ENCODE peak calls at places on chromosomes 4 and X, in five cellular contexts. J is upper lobe of left lung, C is fibroblast of mammary gland, W is heart left ventricle, P is RWPE1. V is an unnamed sample.

GRCh38 chr4:84158670-84159069 is 340.4 kb downstream of the NKX6-1 start:
- DNase-seq in J (no peak), P (no peak), W (no peak), C (no peak), V (no peak)

GRCh38 chr4:120869511-120870278 is 52.8 kb downstream of the PRDM5 start:
- DNase-seq in W (no peak), J (no peak), P (no peak), C (peak; percentile 31), V (no peak)

GRCh38 chrX:47297874-47298273 is 65.1 kb downstream of the USP11 start:
- DNase-seq in P (peak; percentile 12), W (no peak), C (no peak), J (no peak), V (no peak)

GRCh38 chr4:10524196-10524833 is 67.1 kb upstream of the ZNF518B start:
- DNase-seq in W (no peak), P (no peak), J (no peak), C (no peak), V (no peak)

GRCh38 chrX:40772290-40772689 is 36.9 kb upstream of the MED14 start:
- DNase-seq in P (peak; percentile 34), J (no peak), W (no peak), C (peak; percentile 88), V (no peak)

GRCh38 chr4:102665527-102665926 is 95.2 kb downstream of the MANBA start:
- DNase-seq in W (no peak), J (no peak), C (peak; percentile 10), P (peak; percentile 82), V (no peak)

GRCh38 chr4:90099795-90100194 is 27.4 kb upstream of the CCSER1 start:
- DNase-seq in P (peak; percentile 29), J (no peak), C (peak; percentile 13), W (no peak), V (no peak)

GRCh38 chrX:21926116-21926515 is 14.4 kb upstream of the SMS start:
- DNase-seq in W (no peak), P (no peak), C (peak; percentile 48), J (no peak), V (no peak)

GRCh38 chrX:17930850-17931249 is 69.8 kb upstream of the RAI2 start:
- DNase-seq in W (no peak), C (no peak), P (no peak), J (no peak), V (no peak)

GRCh38 chrX:13179100-13179499 is 134.7 kb upstream of the FAM9C start:
- DNase-seq in P (peak; percentile 8), J (no peak), W (no peak), C (peak; percentile 30), V (no peak)

GRCh38 chr4:109332926-109333464 is 30.5 kb upstream of the COL25A1 start:
- DNase-seq in J (no peak), P (no peak), W (no peak), C (peak; percentile 3), V (no peak)

GRCh38 chr4:87108142-87108546 is 112.3 kb downstream of the KLHL8 start:
- DNase-seq in P (peak; percentile 67), C (peak; percentile 95), W (peak; percentile 59), J (no peak), V (no peak)

GRCh38 chr4:154084864-154085263 is 296.0 kb upstream of the SFRP2 start:
- DNase-seq in C (peak; percentile 76), J (no peak), W (no peak), P (peak; percentile 50), V (no peak)

GRCh38 chrX:13473666-13474516 is 95.5 kb upstream of the EGFL6 start:
- DNase-seq in C (peak; percentile 63), P (no peak), J (no peak), W (no peak), V (no peak)

GRCh38 chrX:39896951-39897740 is 200.6 kb downstream of the BCOR start:
- DNase-seq in P (peak; percentile 71), W (no peak), J (no peak), C (peak; percentile 24), V (no peak)

GRCh38 chr4:133379681-133380438 is 230.8 kb downstream of the PCDH10 start:
- DNase-seq in W (peak; percentile 46), J (peak; percentile 15), P (no peak), C (no peak), V (no peak)

GRCh38 chr4:44448548-44449443 is at the start of gene KCTD8:
- DNase-seq in C (peak; percentile 61), P (peak; percentile 82), W (peak; percentile 87), J (peak; percentile 93), V (peak; percentile 87)

GRCh38 chrX:129606918-129607317 is 47.8 kb downstream of the APLN start:
- DNase-seq in J (no peak), P (peak; percentile 54), W (no peak), C (peak; percentile 54), V (no peak)

GRCh38 chrX:133254666-133255065 is 36.5 kb upstream of the TFDP3 start:
- DNase-seq in C (peak; percentile 23), P (peak; percentile 13), W (no peak), J (no peak), V (no peak)

GRCh38 chr4:25095756-25096552 is 64.3 kb downstream of the SEPSECS start:
- DNase-seq in P (no peak), C (no peak), W (no peak), J (peak; percentile 49), V (no peak)

GRCh38 chr4:73705056-73705432 is 35.3 kb upstream of the CXCL8 start:
- DNase-seq in W (no peak), J (no peak), C (peak; percentile 89), P (peak; percentile 30), V (no peak)

GRCh38 chr4:183876268-183876934 is 28.7 kb upstream of the STOX2 start:
- DNase-seq in C (peak; percentile 87), P (peak; percentile 55), W (peak; percentile 91), J (peak; percentile 68), V (no peak)

GRCh38 chrX:145751943-145752342 is 65.7 kb upstream of the SLITRK2 start:
- DNase-seq in C (peak; percentile 87), W (no peak), J (no peak), P (no peak), V (no peak)

GRCh38 chr4:38326499-38326898 is 337.5 kb upstream of the KLF3 start:
- DNase-seq in P (no peak), C (no peak), J (no peak), W (no peak), V (no peak)

GRCh38 chr4:823093-823760 is 2.7 kb downstream of the CPLX1 start:
- DNase-seq in W (no peak), J (no peak), P (no peak), C (no peak), V (no peak)

DNA sequence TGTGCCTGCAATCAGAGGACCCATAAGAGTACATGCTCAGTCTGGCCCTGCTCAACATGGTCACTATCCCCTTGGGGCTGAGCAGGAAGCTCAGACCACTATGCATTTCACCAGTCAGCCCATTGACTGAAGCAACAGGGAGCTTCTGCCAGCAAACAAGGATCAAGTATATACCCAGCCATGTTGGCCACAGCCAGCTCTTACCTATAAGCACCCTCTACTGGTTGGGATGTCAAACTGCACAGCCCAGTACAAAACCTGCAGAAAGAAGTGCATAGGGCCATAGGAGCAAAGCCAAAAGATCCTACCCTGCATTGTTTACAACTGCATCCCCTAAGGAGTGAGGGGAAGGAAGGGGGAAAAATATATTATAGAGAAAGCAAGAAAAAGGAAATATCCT is 214.4 kb upstream of the CPEB2 start:
- DNase-seq in C (peak; percentile 31), J (no peak), W (no peak), P (no peak), V (no peak)
- TF ChIP-seq CTCF in C (peak; percentile 53), J (no peak), W (no peak), P (no peak), V (peak; percentile 35)

DNA sequence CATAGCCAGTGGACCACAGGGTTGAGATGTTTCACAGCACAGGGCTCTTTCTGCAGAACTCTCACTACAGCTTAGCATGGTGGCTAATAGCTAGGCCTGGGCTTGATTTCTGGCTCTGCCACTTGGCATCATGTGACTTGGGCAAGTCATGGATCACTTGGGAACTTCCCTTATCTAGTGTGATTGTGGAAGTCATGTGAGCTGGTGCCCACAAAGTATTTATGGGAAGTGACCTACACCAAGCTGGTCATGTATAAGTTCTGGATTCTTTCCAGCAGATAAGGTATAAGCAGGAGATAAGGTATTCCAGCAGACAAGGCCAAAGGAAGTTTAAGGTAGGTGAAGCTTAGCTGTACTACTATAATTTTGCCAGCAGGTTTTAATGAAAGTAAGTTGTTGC is 61.0 kb downstream of the REELD1 start:
- DNase-seq in W (no peak), J (no peak), C (no peak), P (no peak), V (no peak)
- TF ChIP-seq CTCF in W (no peak), J (no peak), C (no peak), P (no peak), V (no peak)

DNA sequence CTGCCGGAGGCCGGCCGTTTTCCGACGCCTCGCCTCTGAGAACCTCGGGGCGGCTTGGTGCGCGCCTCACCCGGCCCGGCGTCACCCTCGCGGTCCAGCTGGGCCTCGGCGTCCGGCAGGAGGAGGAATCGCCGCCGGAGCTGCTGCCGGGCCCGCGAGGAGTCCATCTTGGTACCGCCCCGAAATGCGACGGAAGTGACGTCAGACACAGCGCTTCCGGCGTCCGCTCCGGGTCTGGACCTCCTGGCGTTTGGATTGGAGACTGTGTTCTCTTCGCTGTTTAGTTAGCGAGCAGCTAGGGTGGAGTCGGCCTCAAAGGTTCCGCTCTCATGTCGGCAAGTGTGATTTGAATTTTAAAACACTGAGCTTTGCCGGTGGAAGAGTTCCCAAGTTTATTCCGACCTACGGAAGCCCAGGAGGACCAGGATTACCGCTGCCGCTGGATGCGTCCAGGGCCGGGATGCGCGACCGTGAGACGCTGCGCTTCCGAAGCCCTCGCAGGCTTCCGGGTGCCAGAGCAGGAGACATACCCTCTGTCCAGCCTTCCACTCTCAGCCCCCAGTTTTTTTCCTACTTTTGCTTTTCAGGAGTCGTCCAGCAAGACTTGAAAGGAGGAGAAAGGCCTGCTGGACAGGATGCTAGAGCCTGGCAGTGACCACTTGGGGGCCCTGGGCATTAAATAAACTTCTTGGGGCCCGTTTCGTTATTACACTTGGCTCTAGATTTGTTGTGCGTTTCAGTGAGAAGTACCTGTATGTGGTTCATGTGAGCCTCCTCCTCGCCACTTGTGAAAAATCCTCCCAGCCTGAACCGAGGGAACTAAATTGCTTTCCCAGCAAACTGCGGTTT is at the start of gene TMEM128:
- DNase-seq in C (peak; percentile 92), W (peak; percentile 94), P (peak; percentile 82), J (peak; percentile 93), V (peak; percentile 96)
- TF ChIP-seq CTCF in C (no peak), W (no peak), P (peak; percentile 26), J (no peak), V (peak; percentile 33)

DNA sequence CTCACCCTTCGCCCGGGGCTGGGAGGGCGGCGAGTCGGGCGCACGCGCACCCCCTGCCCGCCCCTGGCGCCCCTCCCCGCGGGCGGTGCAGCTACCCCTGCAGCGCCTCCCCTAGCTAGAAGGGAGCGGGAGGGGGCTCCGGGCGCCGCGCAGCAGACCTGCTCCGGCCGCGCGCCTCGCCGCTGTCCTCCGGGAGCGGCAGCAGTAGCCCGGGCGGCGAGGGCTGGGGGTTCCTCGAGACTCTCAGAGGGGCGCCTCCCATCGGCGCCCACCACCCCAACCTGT is at the start of gene NPNT:
- DNase-seq in P (peak; percentile 12), C (no peak), W (no peak), J (peak; percentile 92), V (no peak)
- TF ChIP-seq CTCF in P (no peak), C (no peak), W (no peak), J (no peak), V (no peak)